ENCODE peak calls at places on chromosomes 1 and 21, in eight cellular contexts. A is endothelial cell of umbilical vein, G is prostate gland, R is stomach, U is transverse colon, B is breast epithelium, Y is K562, J is HepG2. Z is an unnamed sample.
A peak's percentile ranks its signal among the peaks of the same experiment; 100 is the strongest.

GRCh38 chr1:62774971-62775578 is 8.9 kb upstream of the ATG4C start:
- DNase-seq in G (no peak), J (no peak), A (no peak), U (no peak), B (no peak), R (no peak), Y (peak; percentile 32), Z (no peak)

GRCh38 chr1:19717467-19717866 is 52.8 kb downstream of the HTR6 start:
- DNase-seq in Y (no peak), B (no peak), U (no peak), G (no peak), A (no peak), R (no peak), J (no peak), Z (no peak)

GRCh38 chr1:204669579-204669978 is 16.0 kb downstream of the LRRN2 start:
- DNase-seq in B (no peak), A (no peak), G (no peak), U (no peak), Y (no peak), R (no peak), J (no peak), Z (no peak)

GRCh38 chr1:26285366-26286063 is 5.6 kb downstream of the SH3BGRL3 start:
- DNase-seq in A (no peak), B (no peak), Y (peak; percentile 85), R (no peak), U (peak; percentile 52), G (no peak), J (peak; percentile 73), Z (no peak)

GRCh38 chr1:21857142-21857839 is 45.2 kb downstream of the LDLRAD2 start:
- DNase-seq in A (no peak), Y (no peak), R (no peak), U (no peak), J (no peak), G (no peak), B (no peak), Z (no peak)

GRCh38 chr21:16534408-16535099 is 804.8 kb downstream of the USP25 start:
- DNase-seq in A (peak; percentile 82), Y (no peak), G (peak; percentile 48), J (no peak), B (peak; percentile 70), U (peak; percentile 16), R (peak; percentile 29), Z (peak; percentile 92)

GRCh38 chr1:17369466-17369865 is 2.5 kb upstream of the PADI6 start:
- DNase-seq in R (no peak), G (no peak), J (no peak), A (no peak), U (no peak), B (no peak), Y (no peak), Z (no peak)

GRCh38 chr1:6185635-6186382 is 5.7 kb upstream of the CHD5 start:
- DNase-seq in B (no peak), A (peak; percentile 26), Y (peak; percentile 74), R (no peak), J (peak; percentile 48), U (no peak), G (no peak), Z (no peak)

GRCh38 chr1:201215531-201216357 is 25.1 kb downstream of the IGFN1 start:
- DNase-seq in G (no peak), U (no peak), A (no peak), R (no peak), J (no peak), Y (no peak), B (no peak), Z (no peak)

GRCh38 chr1:31227891-31228290 is 11.8 kb downstream of the NKAIN1 start:
- DNase-seq in U (no peak), R (no peak), Y (no peak), J (no peak), B (no peak), G (no peak), A (no peak), Z (no peak)

GRCh38 chr1:153548722-153549695 is at the start of gene S100A3:
- DNase-seq in J (no peak), G (no peak), A (peak; percentile 86), B (no peak), R (peak; percentile 35), Y (no peak), U (peak; percentile 51), Z (no peak)

GRCh38 chr1:180040034-180040433 is 85.4 kb downstream of the CEP350 start:
- DNase-seq in U (no peak), G (no peak), J (no peak), B (no peak), R (no peak), A (peak; percentile 76), Y (no peak), Z (no peak)

GRCh38 chr1:18923721-18924610 is 21.6 kb upstream of the ALDH4A1 start:
- DNase-seq in U (no peak), A (peak; percentile 24), Y (no peak), J (no peak), R (no peak), G (no peak), B (no peak), Z (no peak)

GRCh38 chr1:244435562-244436205 is 16.0 kb downstream of the ADSS2 start:
- DNase-seq in B (no peak), R (no peak), A (peak; percentile 82), Y (no peak), G (no peak), J (peak; percentile 58), U (no peak), Z (no peak)

GRCh38 chr1:174447866-174448530 is at the start of gene GPR52:
- DNase-seq in G (no peak), A (no peak), J (no peak), Y (no peak), B (no peak), U (no peak), R (no peak), Z (no peak)

GRCh38 chr1:17192394-17193221 is 12.3 kb upstream of the PADI1 start:
- DNase-seq in G (no peak), U (no peak), B (no peak), J (no peak), A (no peak), Y (peak; percentile 21), R (no peak), Z (no peak)

GRCh38 chr1:188425687-188426086 is 1596.9 kb downstream of the PLA2G4A start:
- DNase-seq in Y (no peak), B (no peak), G (no peak), U (no peak), J (no peak), A (peak; percentile 45), R (no peak), Z (no peak)

GRCh38 chr1:119139393-119139792 is 1.1 kb downstream of the WARS2 start:
- DNase-seq in R (no peak), G (no peak), B (no peak), A (no peak), J (no peak), U (no peak), Y (peak; percentile 52), Z (no peak)

GRCh38 chr1:210234254-210234747 is 1.7 kb downstream of the SERTAD4 start:
- DNase-seq in R (no peak), G (no peak), U (no peak), J (no peak), B (no peak), Y (no peak), A (peak; percentile 13), Z (peak; percentile 55)

GRCh38 chr1:169601096-169601881 is 15.0 kb upstream of the F5 start:
- DNase-seq in A (peak; percentile 66), R (no peak), J (peak; percentile 30), B (no peak), G (no peak), U (no peak), Y (peak; percentile 23), Z (peak; percentile 50)

GRCh38 chr1:181608386-181608785 is 125.1 kb downstream of the CACNA1E start:
- DNase-seq in R (no peak), B (no peak), A (no peak), G (no peak), Y (no peak), J (no peak), U (no peak), Z (no peak)

GRCh38 chr1:102182603-102183260 is 186.0 kb upstream of the OLFM3 start:
- DNase-seq in A (no peak), R (no peak), Y (no peak), U (no peak), J (no peak), G (no peak), B (no peak), Z (no peak)
- H3K4me1 ChIP-seq in A (no peaks in the 10 kb centered on the region), R (no peaks in the 10 kb centered on the region), Y (no peaks in the 10 kb centered on the region), U (no peaks in the 10 kb centered on the region), J (no peaks in the 10 kb centered on the region), G (no peaks in the 10 kb centered on the region), B (no peaks in the 10 kb centered on the region), Z (no peaks in the 10 kb centered on the region)

DNA sequence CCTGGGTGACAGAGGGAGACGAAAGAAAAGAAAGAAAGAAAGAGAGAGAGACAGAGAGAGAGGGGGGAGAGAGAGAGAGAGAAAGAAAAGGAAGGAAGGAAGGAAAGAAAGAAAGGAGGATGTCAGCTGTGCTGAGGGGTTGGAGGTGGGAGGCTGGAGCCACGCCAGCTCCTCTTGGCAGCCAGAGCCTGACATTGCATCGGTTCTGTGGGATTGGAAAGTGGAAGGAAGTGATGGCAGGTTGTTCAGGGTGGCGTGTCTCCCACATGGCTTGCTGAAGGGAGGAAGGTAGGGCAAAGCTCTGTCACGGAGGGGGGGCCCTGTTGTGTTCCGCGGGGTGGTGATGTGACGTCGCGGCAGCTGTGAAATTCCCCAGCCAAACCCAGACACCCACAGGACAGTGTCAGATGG is 30.7 kb downstream of the EIF2D start:
- DNase-seq in B (no peak), A (no peak), J (no peak), G (no peak), U (peak; percentile 54), R (no peak), Y (no peak), Z (no peak)
- H3K4me3 ChIP-seq in B (no peak overlapping the region), A (no peak overlapping the region), J (no peak overlapping the region), G (no peak overlapping the region), U (no peak overlapping the region), R (no peak overlapping the region), Y (no peak overlapping the region), Z (no peak overlapping the region)

GRCh38 chr21:29073222-29074006 is at the start of gene CCT8:
- DNase-seq in Y (peak; percentile 100), B (peak; percentile 97), A (peak; percentile 99), G (peak; percentile 99), U (peak; percentile 99), J (peak; percentile 98), R (peak; percentile 98), Z (peak; percentile 98)
- TF ChIP-seq POLR2AphosphoS5 in Y (peak; percentile 96), B (peak; percentile 86), A (peak; percentile 94), G (peak; percentile 99), U (peak; percentile 89), J (peak; percentile 98), R (peak; percentile 98), Z (peak; percentile 99)

GRCh38 chr1:198650506-198650905 is 11.7 kb downstream of the PTPRC start:
- DNase-seq in U (no peak), B (no peak), R (no peak), G (no peak), Y (no peak), A (no peak), J (no peak), Z (no peak)

GRCh38 chr1:198647055-198647454 is 8.2 kb downstream of the PTPRC start:
- DNase-seq in J (no peak), G (no peak), A (no peak), U (no peak), B (no peak), Y (no peak), R (no peak), Z (no peak)

GRCh38 chr1:198648584-198648983 is 9.7 kb downstream of the PTPRC start:
- DNase-seq in R (no peak), A (no peak), G (no peak), U (no peak), J (no peak), B (no peak), Y (no peak), Z (no peak)

GRCh38 chr1:198651685-198652400 is 13.0 kb downstream of the PTPRC start:
- DNase-seq in G (no peak), A (no peak), J (no peak), Y (no peak), U (no peak), R (no peak), B (no peak), Z (no peak)

GRCh38 chr1:198649598-198650338 is 10.9 kb downstream of the PTPRC start:
- DNase-seq in U (no peak), B (no peak), G (no peak), J (no peak), Y (peak; percentile 52), R (no peak), A (no peak), Z (no peak)
- H3K4me1 ChIP-seq in U (no peaks in the 10 kb centered on the region), B (no peaks in the 10 kb centered on the region), G (no peaks in the 10 kb centered on the region), J (no peaks in the 10 kb centered on the region), Y (peaks cover 14% of the 10 kb centered on the region), R (no peaks in the 10 kb centered on the region), A (no peaks in the 10 kb centered on the region), Z (no peaks in the 10 kb centered on the region)